ENCODE peak calls at places on chromosomes 13 and 19, in four cellular contexts. K is H9; X is mesenteric fat pad; P is activated CD8-positive, alpha-beta memory T cell treated with anti-CD3 and anti-CD28 coated beads for 4 hours. R is an unnamed sample.

GRCh38 chr13:100484708-100485107 is 103.9 kb downstream of the GGACT start:
- DNase-seq in K (no peak), X (no peak), P (no peak), R (no peak)

GRCh38 chr13:79519252-79519651 is 38.3 kb downstream of the NDFIP2 start:
- DNase-seq in K (no peak), X (no peak), P (no peak), R (no peak)

GRCh38 chr13:104006625-104007061 is 940.4 kb upstream of the SLC10A2 start:
- DNase-seq in K (no peak), X (no peak), P (no peak), R (no peak)

GRCh38 chr13:76886292-76887061 is at the start of gene KCTD12:
- DNase-seq in K (peak), X (peak), P (peak), R (peak)

GRCh38 chr13:87274209-87274819 is 396.9 kb upstream of the SLITRK5 start:
- DNase-seq in K (peak), X (no peak), P (no peak), R (no peak)

GRCh38 chr13:32504876-32505275 is 33.7 kb downstream of the N4BP2L2 start:
- DNase-seq in K (no peak), X (no peak), P (no peak), R (no peak)

GRCh38 chr19:3162418-3163229 is 15.9 kb upstream of the S1PR4 start:
- DNase-seq in K (no peak), X (no peak), P (no peak), R (no peak)

GRCh38 chr13:75764251-75764650 is 128.1 kb downstream of the LMO7 start:
- DNase-seq in K (no peak), X (no peak), P (no peak), R (no peak)

GRCh38 chr13:40060318-40061007 is 405.0 kb downstream of the COG6 start:
- DNase-seq in K (no peak), X (no peak), P (no peak), R (no peak)

GRCh38 chr13:101552797-101553196 is 100.3 kb downstream of the ITGBL1 start:
- DNase-seq in K (no peak), X (no peak), P (no peak), R (no peak)

GRCh38 chr13:94139393-94139995 is 340.0 kb downstream of the DCT start:
- DNase-seq in K (no peak), X (no peak), P (no peak), R (no peak)

GRCh38 chr19:49339364-49340068 is 4.3 kb downstream of the CD37 start:
- DNase-seq in K (peak), X (peak), P (no peak), R (peak)

GRCh38 chr13:85653681-85654080 is 145.5 kb downstream of the SLITRK6 start:
- DNase-seq in K (no peak), X (no peak), P (no peak), R (no peak)

GRCh38 chr19:38686530-38686888 is 39.1 kb downstream of the ACTN4 start:
- DNase-seq in K (peak), X (no peak), P (no peak), R (no peak)

GRCh38 chr13:97445504-97446187 is 11.7 kb downstream of the RAP2A start:
- DNase-seq in K (no peak), X (no peak), P (no peak), R (no peak)

GRCh38 chr13:99425485-99426341 is 75.6 kb upstream of the TM9SF2 start:
- DNase-seq in K (peak), X (no peak), P (peak), R (no peak)

R was measured in vagina.